ENCODE peak calls at places on chromosomes 2 and 18, in five cellular contexts. V is cardiac muscle cell, Y is psoas muscle, H is tibial artery, E is neural progenitor cell. L is an unnamed sample. For H3K36me3, the result is how much of the 10 kb centered on the place peaks cover.

GRCh38 chr2:113910967-113911678 is 21.2 kb downstream of the ACTR3 start:
- DNase-seq in V (no peak), Y (no peak), H (no peak), E (no peak), L (no peak)

GRCh38 chr2:173218331-173219056 is 136.2 kb upstream of the CDCA7 start:
- DNase-seq in V (peak), Y (no peak), H (no peak), E (peak), L (no peak)

GRCh38 chr2:172431428-172431827 is 4.0 kb downstream of the ITGA6 start:
- DNase-seq in V (no peak), Y (no peak), H (no peak), E (no peak), L (peak)

GRCh38 chr2:130834091-130834922 is 2.4 kb upstream of the ARHGEF4 start:
- DNase-seq in V (peak), Y (no peak), H (no peak), E (peak), L (no peak)

GRCh38 chr18:47929681-47930085 is 776 bp downstream of the SMAD2 start:
- DNase-seq in V (no peak), Y (no peak), H (no peak), E (no peak), L (no peak)

GRCh38 chr2:54967269-54967668 is 83.0 kb downstream of the RTN4 start:
- DNase-seq in V (no peak), Y (no peak), H (no peak), E (peak), L (no peak)

GRCh38 chr2:215535726-215536125 is 99.9 kb upstream of the FN1 start:
- DNase-seq in V (no peak), Y (no peak), H (no peak), E (no peak), L (no peak)

GRCh38 chr2:145530653-145531052 is 1010.7 kb upstream of the ZEB2 start:
- DNase-seq in V (no peak), Y (no peak), H (no peak), E (no peak), L (no peak)

GRCh38 chr18:69948919-69949537 is 1.4 kb upstream of the CD226 start:
- DNase-seq in V (peak), Y (no peak), H (peak), E (no peak), L (peak)

GRCh38 chr2:19743641-19744040 is 158.1 kb downstream of the TTC32 start:
- DNase-seq in V (no peak), Y (no peak), H (no peak), E (no peak), L (no peak)

GRCh38 chr2:109510136-109511028 is 103.4 kb downstream of the SEPTIN10 start:
- DNase-seq in V (peak), Y (peak), H (peak), E (peak), L (peak)

GRCh38 chr2:230987137-230988020 is 8.5 kb upstream of the SPATA3 start:
- DNase-seq in V (peak), Y (peak), H (peak), E (peak), L (peak)

GRCh38 chr18:66894851-66895250 is 291.0 kb upstream of the CDH19 start:
- DNase-seq in V (no peak), Y (no peak), H (no peak), E (no peak), L (no peak)

GRCh38 chr18:3790702-3791101 is 340.7 kb downstream of the TGIF1 start:
- DNase-seq in V (peak), Y (no peak), H (no peak), E (no peak), L (no peak)

GRCh38 chr2:126910637-126911036 is 11.9 kb downstream of the TEX51 start:
- DNase-seq in V (no peak), Y (no peak), H (no peak), E (no peak), L (no peak)

GRCh38 chr2:144412727-144413126 is 107.2 kb downstream of the ZEB2 start:
- DNase-seq in V (no peak), Y (no peak), H (no peak), E (no peak), L (no peak)

GRCh38 chr2:179974743-179975142 is 32.4 kb downstream of the CWC22 start:
- DNase-seq in V (no peak), Y (no peak), H (no peak), E (no peak), L (no peak)

GRCh38 chr2:55879976-55880375 is 43.6 kb downstream of the EFEMP1 start:
- DNase-seq in V (no peak), Y (no peak), H (no peak), E (no peak), L (no peak)

GRCh38 chr18:58375051-58375450 is 253.8 kb downstream of the ALPK2 start:
- DNase-seq in V (no peak), Y (no peak), H (no peak), E (no peak), L (no peak)

GRCh38 chr2:134231965-134232340 is 21.9 kb upstream of the MGAT5 start:
- DNase-seq in V (no peak), Y (no peak), H (no peak), E (no peak), L (no peak)

GRCh38 chr2:205858781-205859478 is 176.6 kb downstream of the NRP2 start:
- DNase-seq in V (no peak), Y (no peak), H (no peak), E (no peak), L (peak)

GRCh38 chr2:141941224-141941714 is 189.5 kb downstream of the LRP1B start:
- DNase-seq in V (no peak), Y (no peak), H (no peak), E (no peak), L (no peak)

GRCh38 chr2:180571559-180571958 is 408.8 kb upstream of the UBE2E3 start:
- DNase-seq in V (no peak), Y (no peak), H (no peak), E (no peak), L (no peak)

GRCh38 chr2:171513719-171514160 is 8.5 kb upstream of the CYBRD1 start:
- DNase-seq in V (peak), Y (no peak), H (no peak), E (no peak), L (no peak)

GRCh38 chr18:27771571-27771970 is 405.4 kb downstream of the CDH2 start:
- DNase-seq in V (no peak), Y (no peak), H (no peak), E (no peak), L (no peak)

GRCh38 chr18:23682045-23682444 is 7.2 kb upstream of the LAMA3 start:
- DNase-seq in V (no peak), Y (no peak), H (no peak), E (no peak), L (no peak)

GRCh38 chr18:11607897-11608296 is 1.5 kb upstream of the SLC35G4 start:
- DNase-seq in V (peak), Y (no peak), H (no peak), E (peak), L (no peak)

GRCh38 chr2:53314718-53315117 is 452.9 kb upstream of the CHAC2 start:
- DNase-seq in V (no peak), Y (no peak), H (no peak), E (no peak), L (no peak)

GRCh38 chr2:45583989-45584388 is 27.1 kb downstream of the SRBD1 start:
- DNase-seq in V (no peak), Y (no peak), H (no peak), E (no peak), L (no peak)

GRCh38 chr2:25341031-25341727 is 546 bp downstream of the DNMT3A start:
- DNase-seq in V (peak), Y (no peak), H (peak), E (no peak), L (peak)

GRCh38 chr2:108460345-108461037 is 11.5 kb downstream of the GCC2 start:
- DNase-seq in V (no peak), Y (no peak), H (no peak), E (no peak), L (no peak)
- H3K36me3 ChIP-seq in V (under half), Y (half or more), H (half or more), E (under half), L (half or more)

GRCh38 chr2:128415768-128416039 is 97.0 kb upstream of the HS6ST1 start:
- DNase-seq in V (no peak), Y (no peak), H (no peak), E (no peak), L (no peak)
- H3K36me3 ChIP-seq in V (under half), Y (under half), H (under half), E (under half), L (under half)

GRCh38 chr2:9471212-9471611 is 3.1 kb upstream of the IAH1 start:
- DNase-seq in V (no peak), Y (no peak), H (peak), E (no peak), L (no peak)
- H3K36me3 ChIP-seq in V (under half), Y (under half), H (under half), E (under half), L (under half)

GRCh38 chr2:24025264-24025663 is 15.4 kb downstream of the MFSD2B start:
- DNase-seq in V (no peak), Y (no peak), H (no peak), E (no peak), L (no peak)

GRCh38 chr2:24022975-24023575 is 13.2 kb downstream of the MFSD2B start:
- DNase-seq in V (no peak), Y (no peak), H (no peak), E (no peak), L (no peak)

GRCh38 chr2:24024018-24024417 is 14.1 kb downstream of the MFSD2B start:
- DNase-seq in V (no peak), Y (no peak), H (no peak), E (peak), L (no peak)

GRCh38 chr2:24022324-24022974 is 12.6 kb downstream of the MFSD2B start:
- DNase-seq in V (no peak), Y (no peak), H (no peak), E (no peak), L (no peak)

GRCh38 chr2:24026233-24026632 is 16.3 kb downstream of the MFSD2B start:
- DNase-seq in V (no peak), Y (no peak), H (no peak), E (no peak), L (no peak)
- H3K36me3 ChIP-seq in V (under half), Y (half or more), H (under half), E (under half), L (half or more)

GRCh38 chr2:10204326-10205200 is 82.0 kb downstream of the RRM2 start:
- DNase-seq in V (no peak), Y (no peak), H (no peak), E (peak), L (no peak)

GRCh38 chr2:10205201-10205475 is 82.6 kb downstream of the RRM2 start:
- DNase-seq in V (no peak), Y (no peak), H (no peak), E (no peak), L (no peak)

GRCh38 chr2:10202136-10202535 is 79.6 kb downstream of the RRM2 start:
- DNase-seq in V (no peak), Y (no peak), H (no peak), E (no peak), L (no peak)

GRCh38 chr2:10196948-10197717 is 74.6 kb downstream of the RRM2 start:
- DNase-seq in V (no peak), Y (no peak), H (no peak), E (no peak), L (no peak)

DNA sequence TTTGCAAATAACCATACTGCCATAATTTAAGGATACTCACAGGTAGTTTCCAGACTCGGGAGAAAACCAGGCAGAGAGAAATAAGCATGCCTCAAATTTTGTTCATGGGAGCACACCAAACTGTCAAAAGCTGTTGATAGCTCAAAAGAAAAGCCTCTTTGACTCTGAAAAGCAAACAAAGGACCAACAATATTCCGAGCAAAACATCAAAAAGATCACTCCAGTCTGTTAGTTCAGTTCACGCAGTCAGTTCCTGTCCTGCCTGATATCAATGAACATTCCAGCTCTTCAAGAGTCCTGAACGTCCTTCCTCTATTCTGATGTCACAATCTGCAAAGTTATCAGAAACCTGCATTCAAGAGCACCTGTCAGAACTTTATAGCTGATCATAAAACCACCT is 78.7 kb downstream of the RRM2 start:
- DNase-seq in V (no peak), Y (no peak), H (no peak), E (no peak), L (no peak)
- H3K36me3 ChIP-seq in V (under half), Y (under half), H (under half), E (under half), L (under half)

GRCh38 chr18:62287753-62288668 is 37.1 kb upstream of the TNFRSF11A start:
- DNase-seq in V (no peak), Y (no peak), H (no peak), E (no peak), L (no peak)
- H3K36me3 ChIP-seq in V (under half), Y (under half), H (under half), E (under half), L (half or more)

GRCh38 chr18:1657888-1658287 is 753.2 kb downstream of the ADCYAP1 start:
- DNase-seq in V (no peak), Y (no peak), H (no peak), E (no peak), L (no peak)
- H3K36me3 ChIP-seq in V (under half), Y (under half), H (under half), E (under half), L (under half)

DNA sequence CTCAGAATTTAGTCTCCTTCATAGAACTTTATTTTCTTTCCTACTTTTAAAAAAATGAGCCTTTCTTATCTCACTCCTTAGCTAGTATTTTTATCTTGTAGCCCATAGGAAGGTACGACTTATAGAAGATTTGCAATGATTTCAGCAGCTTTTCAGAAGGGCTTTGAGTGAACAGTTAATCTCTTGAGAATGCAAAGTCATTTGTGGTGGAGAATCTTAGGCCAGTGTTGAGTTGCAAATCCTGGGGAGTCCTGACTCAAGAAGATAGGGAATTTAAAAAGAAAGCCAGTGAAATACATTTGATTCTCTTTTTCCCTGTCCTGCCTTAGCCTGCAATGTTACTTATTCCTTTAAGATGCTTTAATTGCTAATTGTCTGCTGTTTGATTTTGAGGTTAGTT is 33.6 kb downstream of the LYPD6 start:
- DNase-seq in V (no peak), Y (no peak), H (no peak), E (peak), L (no peak)
- H3K36me3 ChIP-seq in V (under half), Y (under half), H (under half), E (under half), L (under half)